ENCODE peak calls at places on chromosomes 4 and X, in nine cellular contexts. M, B, D, Z, I, W, X, J and G are unnamed samples.

GRCh38 chr4:99087887-99088484 is 602 bp downstream of the ADH5 start:
- DNase-seq in W (peak), I (peak), B (peak), M (peak), J (peak), X (peak), Z (peak), D (peak), G (no peak)

GRCh38 chr4:175739612-175740011 is 72.5 kb downstream of the GPM6A start:
- DNase-seq in I (no peak), J (no peak), X (no peak), B (no peak), W (no peak), Z (no peak), D (no peak), M (no peak), G (no peak)

GRCh38 chr4:110487873-110488272 is 11.9 kb downstream of the ENPEP start:
- DNase-seq in I (no peak), M (no peak), B (no peak), J (no peak), Z (peak), W (no peak), X (no peak), D (no peak), G (no peak)

GRCh38 chr4:41339812-41340809 is 83.4 kb downstream of the UCHL1 start:
- DNase-seq in Z (peak), M (no peak), W (peak), X (no peak), I (no peak), J (peak), B (peak), D (peak), G (peak)

GRCh38 chrX:129472116-129472515 is 51.2 kb downstream of the SMARCA1 start:
- DNase-seq in J (no peak), Z (no peak), W (no peak), X (no peak), I (no peak), B (no peak), D (no peak), M (no peak), G (no peak)

GRCh38 chrX:120736989-120737388 is 107.1 kb upstream of the C1GALT1C1 start:
- DNase-seq in I (no peak), M (no peak), W (no peak), B (no peak), J (no peak), Z (no peak), D (no peak), X (no peak), G (no peak)

GRCh38 chr4:1511441-1512041 is 105.3 kb upstream of the NKX1-1 start:
- DNase-seq in X (no peak), J (no peak), I (peak), B (no peak), D (no peak), W (no peak), Z (peak), M (no peak), G (no peak)

GRCh38 chrX:66074920-66075879 is 35.3 kb upstream of the VSIG4 start:
- DNase-seq in J (no peak), I (peak), Z (no peak), M (no peak), W (no peak), B (no peak), X (peak), D (no peak), G (no peak)

GRCh38 chr4:142040043-142040442 is 403.7 kb downstream of the IL15 start:
- DNase-seq in W (no peak), J (no peak), I (no peak), Z (peak), B (no peak), X (no peak), M (no peak), D (no peak), G (no peak)